ENCODE peak calls at places on chromosome 15, in six cellular contexts. E is PC-3, L is psoas muscle, B is choroid plexus epithelial cell, U is neural progenitor cell, G is upper lobe of right lung. P is an unnamed sample.

GRCh38 chr15:99446565-99447496 is 119.0 kb upstream of the MEF2A start:
- DNase-seq in E (no peak), L (no peak), B (no peak), U (no peak), G (peak; percentile 66), P (no peak)

GRCh38 chr15:63492541-63493077 is 11.8 kb upstream of the USP3 start:
- DNase-seq in E (peak; percentile 68), L (no peak), B (peak; percentile 77), U (no peak), G (no peak), P (no peak)

GRCh38 chr15:20659265-20659664 is 117.7 kb upstream of the GOLGA6L6 start:
- DNase-seq in E (no peak), L (peak; percentile 34), B (no peak), U (no peak), G (peak; percentile 67), P (no peak)

GRCh38 chr15:76195506-76196285 is 115.6 kb downstream of the ETFA start:
- DNase-seq in E (no peak), L (no peak), B (no peak), U (no peak), G (no peak), P (no peak)

GRCh38 chr15:30865257-30865656 is 38.5 kb upstream of the FAN1 start:
- DNase-seq in E (peak; percentile 54), L (no peak), B (no peak), U (no peak), G (no peak), P (no peak)

GRCh38 chr15:46059921-46060565 is 425.2 kb downstream of the SQOR start:
- DNase-seq in E (no peak), L (no peak), B (no peak), U (no peak), G (no peak), P (peak; percentile 3)

GRCh38 chr15:63909819-63910437 is 76.2 kb upstream of the HERC1 start:
- DNase-seq in E (no peak), L (no peak), B (peak; percentile 76), U (no peak), G (no peak), P (no peak)

GRCh38 chr15:69304176-69304533 is 5.4 kb downstream of the PAQR5 start:
- DNase-seq in E (peak; percentile 83), L (no peak), B (peak; percentile 95), U (no peak), G (peak; percentile 51), P (no peak)

GRCh38 chr15:56460046-56460445 is 4.9 kb downstream of the MNS1 start:
- DNase-seq in E (no peak), L (no peak), B (no peak), U (no peak), G (no peak), P (no peak)

GRCh38 chr15:48325400-48325799 is 5.8 kb upstream of the DUT start:
- DNase-seq in E (no peak), L (no peak), B (no peak), U (no peak), G (no peak), P (no peak)

GRCh38 chr15:48177383-48177874 is 666 bp downstream of the MYEF2 start:
- DNase-seq in E (peak; percentile 42), L (no peak), B (peak; percentile 66), U (no peak), G (no peak), P (no peak)

GRCh38 chr15:25727867-25728600 is 135.1 kb downstream of the ATP10A start:
- DNase-seq in E (no peak), L (no peak), B (no peak), U (no peak), G (no peak), P (no peak)

GRCh38 chr15:52102468-52102867 is 10.1 kb downstream of the BCL2L10 start:
- DNase-seq in E (peak; percentile 20), L (no peak), B (peak; percentile 97), U (no peak), G (no peak), P (no peak)

GRCh38 chr15:83310521-83311456 is 26.3 kb upstream of the BNC1 start:
- DNase-seq in E (peak; percentile 20), L (no peak), B (peak; percentile 37), U (no peak), G (no peak), P (no peak)

GRCh38 chr15:65096481-65097385 is 18.3 kb downstream of the UBAP1L start:
- DNase-seq in E (no peak), L (no peak), B (peak; percentile 83), U (no peak), G (no peak), P (no peak)

GRCh38 chr15:31605467-31605931 is 278.9 kb downstream of the KLF13 start:
- DNase-seq in E (peak; percentile 44), L (no peak), B (peak; percentile 6), U (peak; percentile 50), G (no peak), P (no peak)

GRCh38 chr15:75842722-75843617 is at the start of gene UBE2Q2:
- DNase-seq in E (peak; percentile 67), L (peak; percentile 87), B (peak; percentile 67), U (peak; percentile 94), G (peak; percentile 87), P (no peak)

GRCh38 chr15:43808960-43809678 is 8.7 kb downstream of the HYPK start:
- DNase-seq in E (no peak), L (no peak), B (no peak), U (no peak), G (no peak), P (no peak)

GRCh38 chr15:37083610-37084009 is 16.7 kb downstream of the MEIS2 start:
- DNase-seq in E (no peak), L (no peak), B (peak; percentile 87), U (no peak), G (no peak), P (no peak)

GRCh38 chr15:31483924-31484368 is 157.3 kb downstream of the KLF13 start:
- DNase-seq in E (no peak), L (no peak), B (no peak), U (no peak), G (peak; percentile 35), P (no peak)

GRCh38 chr15:69887553-69887952 is 210.2 kb downstream of the TLE3 start:
- DNase-seq in E (no peak), L (no peak), B (no peak), U (no peak), G (no peak), P (no peak)

GRCh38 chr15:95149036-95149435 is 917.7 kb downstream of the MCTP2 start:
- DNase-seq in E (no peak), L (no peak), B (no peak), U (no peak), G (no peak), P (no peak)

GRCh38 chr15:86690566-86690965 is 610.9 kb downstream of the AGBL1 start:
- DNase-seq in E (peak; percentile 15), L (no peak), B (peak; percentile 0), U (peak; percentile 46), G (no peak), P (no peak)

GRCh38 chr15:34338347-34338746 is 766 bp upstream of the SLC12A6 start:
- DNase-seq in E (no peak), L (no peak), B (no peak), U (no peak), G (no peak), P (no peak)
- H3K4me3 ChIP-seq in E (peak overlapping the region; percentile 90), L (peak overlapping the region; percentile 78), B (peak overlapping the region; percentile 94), U (peak overlapping the region; percentile 99), G (peak overlapping the region; percentile 73), P (peak overlapping the region; percentile 81)

GRCh38 chr15:57667171-57667924 is 39.2 kb upstream of the POLR2M start:
- DNase-seq in E (peak; percentile 65), L (no peak), B (peak; percentile 79), U (peak; percentile 40), G (no peak), P (no peak)
- TF ChIP-seq CTCF in E (peak; percentile 63), L (peak; percentile 34), B (peak; percentile 74), U (peak; percentile 44), G (peak; percentile 48), P (peak; percentile 74)

GRCh38 chr15:26866298-26867198 is at the start of gene GABRA5:
- DNase-seq in E (peak; percentile 15), L (no peak), B (peak; percentile 35), U (peak; percentile 86), G (no peak), P (no peak)
- H3K4me3 ChIP-seq in E (no peak within 1 kb of the TSS), L (no peak within 1 kb of the TSS), B (no peak within 1 kb of the TSS), U (peak within 1 kb of the TSS; percentile 63), G (no peak within 1 kb of the TSS), P (peak within 1 kb of the TSS; percentile 25)

GRCh38 chr15:79858469-79858868 is 38.3 kb downstream of the MTHFS start:
- DNase-seq in E (peak; percentile 12), L (no peak), B (peak; percentile 33), U (no peak), G (no peak), P (no peak)
- TF ChIP-seq CTCF in E (peak; percentile 55), L (no peak), B (peak; percentile 21), U (peak; percentile 30), G (no peak), P (peak; percentile 31)

DNA sequence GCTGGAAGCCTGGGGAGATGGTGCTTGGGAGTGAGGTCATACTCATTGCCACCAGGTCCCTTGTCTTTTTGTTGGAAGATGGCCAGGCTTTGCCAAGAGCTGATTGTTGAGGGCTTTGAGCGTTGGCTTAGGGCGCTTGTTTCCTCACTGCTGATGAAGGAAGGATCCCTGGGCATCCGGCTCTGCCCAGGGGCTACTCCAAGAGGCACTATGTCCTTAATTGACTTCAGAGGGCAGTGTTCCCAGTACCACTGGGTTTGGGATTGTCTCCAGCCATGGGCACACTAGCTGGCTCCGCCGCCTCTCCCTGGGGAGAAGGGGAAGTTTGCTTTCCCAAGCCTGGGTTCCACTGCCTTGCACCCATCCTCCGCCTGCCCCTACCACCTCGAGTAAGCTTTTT is 57.2 kb upstream of the RGMA start:
- DNase-seq in E (no peak), L (no peak), B (no peak), U (no peak), G (no peak), P (no peak)
- H3K4me3 ChIP-seq in E (no peak overlapping the region), L (no peak overlapping the region), B (no peak overlapping the region), U (no peak overlapping the region), G (no peak overlapping the region), P (no peak overlapping the region)

GRCh38 chr15:90348456-90348855 is 3.6 kb upstream of the ZNF774 start:
- DNase-seq in E (no peak), L (no peak), B (no peak), U (no peak), G (no peak), P (no peak)

GRCh38 chr15:90351479-90352108 is 490 bp upstream of the ZNF774 start:
- DNase-seq in E (no peak), L (no peak), B (no peak), U (no peak), G (peak; percentile 66), P (no peak)

GRCh38 chr15:90354986-90355385 is 2.9 kb downstream of the ZNF774 start:
- DNase-seq in E (no peak), L (no peak), B (no peak), U (no peak), G (no peak), P (no peak)

GRCh38 chr15:90349072-90349471 is 3.0 kb upstream of the ZNF774 start:
- DNase-seq in E (no peak), L (no peak), B (no peak), U (no peak), G (no peak), P (no peak)

GRCh38 chr15:90352109-90352893 is at the start of gene ZNF774:
- DNase-seq in E (peak; percentile 98), L (peak; percentile 96), B (peak; percentile 96), U (peak; percentile 97), G (peak; percentile 93), P (peak; percentile 90)
- TF ChIP-seq CTCF in E (no peak), L (no peak), B (no peak), U (no peak), G (no peak), P (no peak)

P was measured in LNCaP clone FGC.